ENCODE peak calls at places on chromosomes 16 and 17, in five cellular contexts. F is upper lobe of left lung, K is vagina, V is adrenal gland, P is GM12878. D is an unnamed sample.
A peak's percentile ranks its signal among the peaks of the same experiment; 100 is the strongest.

GRCh38 chr16:67254809-67255552 is 6.2 kb downstream of the SLC9A5 start:
- DNase-seq in F (no peak), K (no peak), V (no peak), P (no peak), D (no peak)

GRCh38 chr16:29023279-29024278 is 38.7 kb downstream of the LAT start:
- DNase-seq in F (peak; percentile 23), K (no peak), V (no peak), P (no peak), D (no peak)

GRCh38 chr16:19785512-19786130 is 67.5 kb downstream of the IQCK start:
- DNase-seq in F (no peak), K (no peak), V (no peak), P (no peak), D (no peak)

GRCh38 chr17:75010683-75011406 is 1.6 kb upstream of the MRPL58 start:
- DNase-seq in F (no peak), K (no peak), V (peak; percentile 29), P (no peak), D (peak; percentile 88)

GRCh38 chr16:50273888-50274770 is 7.8 kb downstream of the ADCY7 start:
- DNase-seq in F (no peak), K (no peak), V (no peak), P (peak; percentile 64), D (no peak)

GRCh38 chr17:67311551-67311950 is 54.8 kb downstream of the PSMD12 start:
- DNase-seq in F (no peak), K (no peak), V (no peak), P (no peak), D (no peak)

GRCh38 chr17:67107811-67108210 is 63.5 kb downstream of the CACNG1 start:
- DNase-seq in F (no peak), K (no peak), V (no peak), P (no peak), D (no peak)

GRCh38 chr17:75459246-75459589 is 2.8 kb downstream of the TMEM94 start:
- DNase-seq in F (no peak), K (no peak), V (no peak), P (no peak), D (no peak)

GRCh38 chr16:25950586-25951201 is 258.9 kb downstream of the HS3ST4 start:
- DNase-seq in F (no peak), K (no peak), V (no peak), P (no peak), D (no peak)

GRCh38 chr16:17887963-17888362 is 417.2 kb upstream of the XYLT1 start:
- DNase-seq in F (no peak), K (no peak), V (peak; percentile 7), P (no peak), D (no peak)

GRCh38 chr17:37701424-37702020 is 43.3 kb downstream of the HNF1B start:
- DNase-seq in F (no peak), K (no peak), V (peak; percentile 28), P (peak; percentile 16), D (no peak)

GRCh38 chr17:339193-340061 is 13.2 kb downstream of the RPH3AL start:
- DNase-seq in F (no peak), K (no peak), V (peak; percentile 10), P (no peak), D (peak; percentile 47)

GRCh38 chr17:41264599-41264998 is 579 bp upstream of the KRTAP9-6 start:
- DNase-seq in F (no peak), K (no peak), V (no peak), P (no peak), D (no peak)

GRCh38 chr16:3058173-3059030 is 7.0 kb upstream of the IL32 start:
- DNase-seq in F (peak; percentile 91), K (no peak), V (no peak), P (no peak), D (peak; percentile 51)

GRCh38 chr16:55437627-55438026 is 41.4 kb upstream of the MMP2 start:
- DNase-seq in F (no peak), K (no peak), V (no peak), P (no peak), D (no peak)

GRCh38 chr16:50282010-50282538 is 15.7 kb downstream of the ADCY7 start:
- DNase-seq in F (peak; percentile 86), K (no peak), V (peak; percentile 67), P (peak; percentile 86), D (peak; percentile 35)

GRCh38 chr16:4404247-4404966 is 12.0 kb downstream of the CORO7 start:
- DNase-seq in F (peak; percentile 64), K (no peak), V (no peak), P (no peak), D (no peak)

GRCh38 chr16:68786685-68787418 is 49.8 kb downstream of the CDH1 start:
- DNase-seq in F (no peak), K (no peak), V (no peak), P (no peak), D (no peak)

GRCh38 chr17:66275651-66276050 is 26.8 kb upstream of the PRKCA start:
- DNase-seq in F (no peak), K (no peak), V (peak; percentile 90), P (no peak), D (no peak)

GRCh38 chr16:89046491-89046890 is 47.2 kb upstream of the ACSF3 start:
- DNase-seq in F (no peak), K (no peak), V (no peak), P (no peak), D (no peak)

GRCh38 chr17:72603346-72604242 is 482.8 kb downstream of the SOX9 start:
- DNase-seq in F (no peak), K (no peak), V (no peak), P (no peak), D (no peak)

GRCh38 chr16:85428899-85429775 is 184.0 kb upstream of the GSE1 start:
- DNase-seq in F (peak; percentile 64), K (no peak), V (peak; percentile 6), P (no peak), D (no peak)

GRCh38 chr16:83925095-83925905 is 26.4 kb downstream of the MLYCD start:
- DNase-seq in F (no peak), K (no peak), V (no peak), P (no peak), D (no peak)

GRCh38 chr16:51113254-51114125 is 37.6 kb downstream of the SALL1 start:
- DNase-seq in F (peak; percentile 73), K (no peak), V (no peak), P (no peak), D (no peak)

GRCh38 chr16:57533618-57534336 is 2.6 kb downstream of the CCDC102A start:
- DNase-seq in F (no peak), K (peak; percentile 94), V (no peak), P (no peak), D (peak; percentile 49)

GRCh38 chr16:11497329-11497805 is 89.4 kb downstream of the LITAF start:
- DNase-seq in F (peak; percentile 88), K (no peak), V (peak; percentile 97), P (peak; percentile 37), D (peak; percentile 89)

DNA sequence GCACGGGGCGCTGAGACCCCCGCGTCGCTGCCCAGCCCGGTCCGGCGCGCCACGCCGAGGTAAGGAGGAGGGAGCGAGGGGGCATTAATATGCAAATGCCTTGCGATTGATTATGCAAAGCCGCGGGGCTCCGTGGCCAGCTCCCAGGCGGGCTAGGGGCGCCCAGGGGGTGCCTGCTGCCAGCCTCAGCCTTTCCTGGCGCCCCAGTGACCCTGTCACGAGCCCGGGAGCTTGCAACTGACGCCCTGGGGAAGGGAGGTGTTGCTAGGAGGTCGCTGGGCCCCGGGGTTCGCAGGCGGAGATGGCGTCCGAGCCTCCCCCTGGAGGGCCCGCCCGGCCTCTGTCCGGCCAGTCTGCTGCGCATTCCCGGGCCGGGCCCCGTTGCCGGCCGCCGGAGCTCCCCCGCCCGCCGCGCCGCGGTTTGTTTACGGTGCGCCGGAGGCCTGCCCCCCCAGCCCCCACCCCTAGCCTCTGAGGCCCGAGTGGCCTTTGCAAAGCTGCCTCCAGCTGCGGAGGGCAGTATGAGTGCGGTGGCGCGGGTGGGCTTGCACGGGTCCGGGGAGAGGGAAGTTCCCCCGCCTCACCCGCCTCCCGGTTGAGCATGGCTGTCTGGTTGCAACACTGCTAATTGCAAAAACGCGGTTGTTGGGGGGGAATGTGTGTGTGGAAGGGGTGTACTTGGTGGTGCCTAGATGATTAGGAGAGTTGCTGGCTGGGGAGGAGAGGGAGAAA is 435 bp downstream of the THRA start:
- DNase-seq in F (peak; percentile 91), K (no peak), V (peak; percentile 61), P (no peak), D (no peak)
- TF ChIP-seq POLR2A in F (peak; percentile 75), K (no peak), V (no peak), P (no peak), D (no peak)

GRCh38 chr16:53078247-53078646 is 23.5 kb downstream of the CHD9 start:
- DNase-seq in F (no peak), K (no peak), V (no peak), P (no peak), D (no peak)
- TF ChIP-seq POLR2A in F (no peak), K (no peak), V (no peak), P (no peak), D (no peak)

GRCh38 chr16:81067166-81067565 is 9.9 kb downstream of the C16orf46 start:
- DNase-seq in F (no peak), K (no peak), V (no peak), P (no peak), D (no peak)

GRCh38 chr16:81060576-81061306 is 16.3 kb downstream of the C16orf46 start:
- DNase-seq in F (no peak), K (no peak), V (no peak), P (no peak), D (no peak)

GRCh38 chr16:81061855-81062608 is 15.0 kb downstream of the C16orf46 start:
- DNase-seq in F (no peak), K (no peak), V (no peak), P (no peak), D (no peak)

GRCh38 chr16:81066700-81067099 is 10.3 kb downstream of the C16orf46 start:
- DNase-seq in F (no peak), K (no peak), V (no peak), P (no peak), D (no peak)

DNA sequence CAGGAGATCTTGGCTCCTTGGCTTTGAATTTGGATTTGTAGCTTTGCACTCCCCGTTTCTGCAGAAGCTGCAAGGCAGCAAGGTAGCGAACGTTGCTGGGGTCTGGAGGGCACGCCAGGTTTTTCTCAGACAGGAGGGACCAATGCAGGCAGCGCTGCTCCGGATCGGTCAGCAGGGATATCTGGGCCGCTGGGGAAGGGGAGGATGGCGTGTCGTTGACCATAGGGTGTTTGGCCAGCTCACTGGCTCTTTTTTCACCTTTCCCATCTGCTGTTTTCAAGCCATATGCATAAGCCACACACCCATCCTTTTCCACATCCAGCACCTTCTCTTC is 15.8 kb downstream of the C16orf46 start:
- DNase-seq in F (no peak), K (no peak), V (no peak), P (no peak), D (no peak)
- TF ChIP-seq POLR2A in F (no peak), K (no peak), V (no peak), P (no peak), D (no peak)

DNA sequence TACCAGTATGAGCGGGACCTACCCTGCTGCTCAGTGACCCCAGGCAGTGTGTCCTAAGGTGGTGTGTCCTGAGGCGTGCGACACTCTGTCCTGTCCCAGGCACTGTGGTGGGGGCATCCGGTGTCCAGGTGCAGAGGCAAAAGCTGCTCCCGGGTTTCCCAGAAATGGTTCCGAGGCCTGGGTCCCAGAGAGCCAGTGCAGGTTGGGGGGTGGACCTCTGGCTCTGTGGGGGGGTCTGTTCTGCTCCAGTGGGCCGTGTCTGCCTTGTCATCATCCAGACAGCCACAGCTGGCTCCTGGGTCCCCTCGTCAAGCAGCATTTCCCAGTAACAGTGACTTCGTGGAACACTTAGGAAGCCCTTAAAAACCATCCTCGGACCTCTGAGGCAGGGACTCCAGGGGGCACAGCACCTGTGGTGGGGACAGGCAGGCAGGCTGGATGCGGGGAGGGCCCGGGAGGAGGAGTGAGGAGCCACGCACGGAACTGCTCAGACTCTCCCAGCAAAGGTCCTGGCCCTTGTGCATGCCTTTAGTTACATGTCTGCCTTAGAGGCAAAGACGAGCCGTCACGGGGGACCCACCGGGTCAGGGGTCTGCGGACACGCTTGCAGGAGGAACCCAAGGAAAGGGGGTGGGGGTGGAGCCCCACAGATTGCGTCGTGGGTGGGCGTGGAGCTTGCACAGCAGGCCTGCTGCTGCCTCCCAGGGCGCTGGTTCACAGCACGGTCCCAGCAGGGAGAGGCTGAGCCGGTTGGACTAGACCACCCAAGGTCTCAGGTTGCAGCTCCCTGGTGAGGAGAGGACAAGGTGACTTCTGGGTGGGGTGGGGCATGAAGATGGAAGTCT is 5.6 kb downstream of the SLC16A3 start:
- DNase-seq in F (peak; percentile 70), K (no peak), V (peak; percentile 28), P (no peak), D (no peak)
- TF ChIP-seq POLR2A in F (no peak), K (no peak), V (no peak), P (no peak), D (no peak)